ENCODE peak calls at places on chromosomes 4 and X, in eight cellular contexts. N, V, U, M, L, E, D and C are unnamed samples.
A peak's percentile ranks its signal among the peaks of the same experiment; 100 is the strongest.

GRCh38 chrX:149831473-149831872 is 49.5 kb upstream of the MAGEA8 start:
- DNase-seq in N (no peak), V (no peak), U (peak; percentile 11), M (no peak), L (no peak), E (no peak), D (peak; percentile 44), C (no peak)

GRCh38 chrX:155896512-155896911 is 15.4 kb downstream of the VAMP7 start:
- DNase-seq in N (no peak), V (no peak), U (no peak), M (no peak), L (no peak), E (no peak), D (no peak), C (no peak)

GRCh38 chr4:37320518-37321235 is 76.1 kb downstream of the NWD2 start:
- DNase-seq in N (no peak), V (no peak), U (no peak), M (no peak), L (no peak), E (no peak), D (no peak), C (no peak)

GRCh38 chrX:10235851-10236250 is 79.1 kb downstream of the CLCN4 start:
- DNase-seq in N (no peak), V (peak; percentile 35), U (no peak), M (no peak), L (no peak), E (peak; percentile 73), D (no peak), C (no peak)

GRCh38 chrX:132491191-132491590 is 2.4 kb upstream of the MBNL3 start:
- DNase-seq in N (peak; percentile 48), V (no peak), U (peak; percentile 23), M (peak; percentile 24), L (peak; percentile 56), E (no peak), D (peak; percentile 26), C (no peak)

GRCh38 chr4:73053076-73053475 is 16.4 kb downstream of the COX18 start:
- DNase-seq in N (no peak), V (no peak), U (no peak), M (no peak), L (no peak), E (peak; percentile 35), D (no peak), C (no peak)

GRCh38 chr4:70667710-70668535 is 1.6 kb upstream of the JCHAIN start:
- DNase-seq in N (no peak), V (no peak), U (no peak), M (no peak), L (no peak), E (peak; percentile 38), D (no peak), C (no peak)

GRCh38 chr4:25128671-25129070 is 31.6 kb downstream of the SEPSECS start:
- DNase-seq in N (no peak), V (no peak), U (no peak), M (no peak), L (no peak), E (no peak), D (peak; percentile 25), C (no peak)

GRCh38 chrX:4277122-4277521 is 563.7 kb upstream of the PRKX start:
- DNase-seq in N (no peak), V (no peak), U (peak; percentile 27), M (no peak), L (no peak), E (no peak), D (peak; percentile 25), C (no peak)

GRCh38 chr4:26803462-26803861 is 57.2 kb upstream of the STIM2 start:
- DNase-seq in N (no peak), V (no peak), U (peak; percentile 20), M (no peak), L (no peak), E (peak; percentile 32), D (peak; percentile 72), C (no peak)

GRCh38 chr4:10727140-10727880 is 42.7 kb upstream of the CLNK start:
- DNase-seq in N (no peak), V (no peak), U (no peak), M (no peak), L (no peak), E (no peak), D (no peak), C (no peak)

GRCh38 chr4:119038465-119038864 is 97.2 kb upstream of the MYOZ2 start:
- DNase-seq in N (no peak), V (no peak), U (no peak), M (no peak), L (no peak), E (peak; percentile 36), D (no peak), C (no peak)

GRCh38 chrX:13681595-13681994 is 7.3 kb upstream of the RAB9A start:
- DNase-seq in N (no peak), V (no peak), U (no peak), M (no peak), L (no peak), E (no peak), D (no peak), C (no peak)

DNA sequence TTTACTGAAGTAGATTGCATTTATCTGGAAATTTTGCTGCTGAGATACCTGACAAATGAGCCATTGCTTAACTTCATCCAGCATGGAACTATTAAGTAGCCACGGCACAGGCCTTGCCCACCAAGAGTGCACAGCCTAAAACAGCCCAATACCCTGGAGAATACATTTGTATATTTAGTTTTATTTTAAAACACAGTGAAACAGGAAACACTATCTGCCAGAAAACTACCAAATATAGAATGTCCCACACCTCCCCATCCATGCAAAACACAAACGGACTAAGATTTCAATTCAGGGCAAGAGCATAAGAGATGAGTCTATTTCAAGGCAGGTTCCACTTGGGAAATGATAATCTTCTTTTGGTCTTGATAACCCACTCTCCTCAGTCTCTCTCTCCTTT is 57.1 kb downstream of the MAML3 start:
- DNase-seq in N (no peak), V (no peak), U (no peak), M (no peak), L (no peak), E (no peak), D (no peak), C (no peak)
- H3K4me1 ChIP-seq in N (peaks cover 49% of the 10 kb centered on the region), V (peaks cover 19% of the 10 kb centered on the region), U (peaks cover 36% of the 10 kb centered on the region), M (peaks cover 28% of the 10 kb centered on the region), L (peaks cover 36% of the 10 kb centered on the region), E (peaks cover 30% of the 10 kb centered on the region), D (peaks cover 43% of the 10 kb centered on the region), C (peaks cover 16% of the 10 kb centered on the region)

GRCh38 chr4:48774760-48775398 is 5.2 kb downstream of the FRYL start:
- DNase-seq in N (no peak), V (no peak), U (no peak), M (no peak), L (no peak), E (no peak), D (no peak), C (no peak)

GRCh38 chr4:48767530-48767929 is 12.5 kb downstream of the FRYL start:
- DNase-seq in N (no peak), V (no peak), U (no peak), M (no peak), L (no peak), E (no peak), D (no peak), C (no peak)

GRCh38 chr4:48777739-48778138 is 2.3 kb downstream of the FRYL start:
- DNase-seq in N (no peak), V (no peak), U (no peak), M (no peak), L (no peak), E (no peak), D (no peak), C (no peak)

GRCh38 chr4:48767055-48767454 is 13.0 kb downstream of the FRYL start:
- DNase-seq in N (no peak), V (no peak), U (peak; percentile 56), M (no peak), L (no peak), E (no peak), D (peak; percentile 42), C (no peak)

GRCh38 chr4:48772568-48772967 is 7.5 kb downstream of the FRYL start:
- DNase-seq in N (no peak), V (no peak), U (no peak), M (no peak), L (no peak), E (no peak), D (no peak), C (no peak)
- H3K4me1 ChIP-seq in N (peaks cover 60% of the 10 kb centered on the region), V (peaks cover 5% of the 10 kb centered on the region), U (peaks cover 20% of the 10 kb centered on the region), M (peaks cover 5% of the 10 kb centered on the region), L (peaks cover 42% of the 10 kb centered on the region), E (peaks cover under 1% of the 10 kb centered on the region), D (peaks cover 6% of the 10 kb centered on the region), C (no peaks in the 10 kb centered on the region)

GRCh38 chr4:14893713-14894112 is 108.6 kb upstream of the CPEB2 start:
- DNase-seq in N (no peak), V (no peak), U (no peak), M (no peak), L (no peak), E (no peak), D (no peak), C (no peak)

GRCh38 chr4:14892563-14892962 is 109.7 kb upstream of the CPEB2 start:
- DNase-seq in N (no peak), V (no peak), U (no peak), M (no peak), L (no peak), E (no peak), D (no peak), C (no peak)

GRCh38 chr4:14897217-14897616 is 105.1 kb upstream of the CPEB2 start:
- DNase-seq in N (no peak), V (no peak), U (no peak), M (no peak), L (no peak), E (no peak), D (no peak), C (no peak)

GRCh38 chr4:14896656-14897175 is 105.6 kb upstream of the CPEB2 start:
- DNase-seq in N (no peak), V (no peak), U (no peak), M (no peak), L (no peak), E (no peak), D (no peak), C (no peak)

GRCh38 chr4:14894392-14895292 is 107.6 kb upstream of the CPEB2 start:
- DNase-seq in N (no peak), V (no peak), U (no peak), M (no peak), L (no peak), E (no peak), D (no peak), C (no peak)
- H3K4me1 ChIP-seq in N (no peaks in the 10 kb centered on the region), V (no peaks in the 10 kb centered on the region), U (no peaks in the 10 kb centered on the region), M (no peaks in the 10 kb centered on the region), L (no peaks in the 10 kb centered on the region), E (no peaks in the 10 kb centered on the region), D (no peaks in the 10 kb centered on the region), C (no peaks in the 10 kb centered on the region)

DNA sequence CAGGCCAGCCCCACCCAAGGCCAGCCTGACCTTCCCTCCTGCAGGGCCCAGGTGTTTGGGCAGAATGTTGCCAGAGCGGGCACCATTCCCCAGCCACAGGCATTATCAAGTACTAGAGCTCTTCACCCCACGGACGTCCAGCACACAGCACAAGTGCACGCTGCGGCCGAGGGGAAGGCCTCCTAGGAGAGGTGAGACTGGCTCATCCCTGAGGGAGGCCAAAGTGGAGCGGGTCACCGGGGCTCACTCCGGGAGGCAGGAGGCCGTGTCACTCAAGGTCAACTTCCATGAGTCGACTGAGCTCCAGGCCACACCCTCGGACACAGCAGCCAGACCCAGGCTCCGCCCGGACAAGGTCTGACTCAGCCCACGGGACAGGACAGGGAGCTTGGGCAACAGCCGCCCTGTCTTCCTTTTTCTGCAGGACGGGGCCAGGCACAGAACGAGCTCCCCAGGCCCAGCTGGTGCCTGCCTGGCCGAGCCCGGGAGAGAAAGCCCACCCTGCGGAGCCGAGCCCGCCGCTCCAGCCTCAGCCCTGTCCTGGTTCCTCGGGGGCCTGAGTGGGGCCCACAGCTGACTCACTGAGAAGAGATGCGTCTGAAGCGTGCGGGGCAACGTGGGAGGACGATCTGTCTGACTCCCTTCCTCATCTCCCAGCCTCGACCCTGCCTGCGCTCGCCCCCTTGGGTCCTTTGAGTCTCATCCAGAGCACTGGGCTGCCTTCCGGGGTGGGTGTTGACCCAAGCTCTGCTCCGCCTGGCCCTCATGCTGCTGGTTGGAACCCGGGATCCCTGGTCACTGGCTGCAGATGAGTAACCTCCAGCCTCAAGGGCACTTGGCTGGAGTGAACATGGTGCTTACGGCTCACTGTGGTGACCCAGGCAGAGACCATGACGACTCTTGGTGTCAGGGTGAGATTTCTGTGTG is 1.6 kb downstream of the SLC49A3 start:
- DNase-seq in N (no peak), V (peak; percentile 94), U (no peak), M (peak; percentile 99), L (peak; percentile 2), E (peak; percentile 68), D (peak; percentile 69), C (no peak)
- H3K4me1 ChIP-seq in N (no peaks in the 10 kb centered on the region), V (peaks cover 9% of the 10 kb centered on the region), U (peaks cover 8% of the 10 kb centered on the region), M (peaks cover 20% of the 10 kb centered on the region), L (peaks cover 8% of the 10 kb centered on the region), E (peaks cover 38% of the 10 kb centered on the region), D (peaks cover 3% of the 10 kb centered on the region), C (no peaks in the 10 kb centered on the region)